ENCODE peak calls at places on chromosomes 7 and 10, in eight cellular contexts. W, V, A, Y, D, R, P and I are unnamed samples.

GRCh38 chr7:129343099-129343700 is 91.0 kb upstream of the STRIP2 start:
- DNase-seq in D (no peak), R (peak), A (no peak), P (peak), Y (no peak), V (no peak), W (no peak), I (no peak)

GRCh38 chr7:141409911-141410329 is 141.3 kb upstream of the AGK start:
- DNase-seq in R (no peak), P (no peak), W (no peak), D (no peak), Y (no peak), A (no peak), V (no peak), I (no peak)

GRCh38 chr10:51020175-51020574 is 54.1 kb upstream of the PRKG1 start:
- DNase-seq in Y (no peak), W (no peak), D (no peak), V (no peak), P (no peak), A (no peak), R (no peak), I (no peak)

GRCh38 chr10:11757452-11757819 is 15.3 kb downstream of the ECHDC3 start:
- DNase-seq in Y (no peak), V (peak), R (no peak), A (peak), P (peak), D (peak), W (peak), I (peak)

GRCh38 chr10:79905322-79906314 is 43.3 kb downstream of the SFTPD start:
- DNase-seq in A (no peak), D (no peak), V (no peak), Y (no peak), W (no peak), R (no peak), P (peak), I (no peak)

GRCh38 chr10:62817120-62817762 is 1.1 kb upstream of the EGR2 start:
- DNase-seq in W (peak), V (no peak), Y (peak), R (no peak), A (peak), P (peak), D (peak), I (no peak)

GRCh38 chr7:158065340-158065739 is 522.3 kb downstream of the PTPRN2 start:
- DNase-seq in D (no peak), A (no peak), R (no peak), V (no peak), P (no peak), Y (no peak), W (no peak), I (no peak)

GRCh38 chr7:36284470-36284869 is 105.2 kb upstream of the ANLN start:
- DNase-seq in P (no peak), Y (no peak), V (no peak), D (no peak), R (no peak), W (no peak), A (no peak), I (no peak)

GRCh38 chr10:113552014-113552413 is 839 bp upstream of the HABP2 start:
- DNase-seq in A (no peak), D (no peak), P (peak), W (no peak), R (no peak), V (no peak), Y (no peak), I (peak)

GRCh38 chr7:123674399-123675091 is 18.9 kb downstream of the LMOD2 start:
- DNase-seq in W (no peak), P (peak), A (no peak), V (no peak), Y (no peak), R (no peak), D (no peak), I (peak)
- H3K27ac ChIP-seq in W (peak), P (peak), A (peak), V (no peak), Y (no peak), R (no peak), D (peak), I (peak)

GRCh38 chr10:101941871-101942270 is 98.3 kb upstream of the KCNIP2 start:
- DNase-seq in V (no peak), P (no peak), Y (no peak), D (no peak), W (no peak), R (no peak), A (no peak), I (no peak)

GRCh38 chr10:101939273-101939635 is 95.7 kb upstream of the KCNIP2 start:
- DNase-seq in R (peak), D (no peak), A (no peak), V (no peak), W (no peak), Y (no peak), P (peak), I (peak)

GRCh38 chr10:101940916-101941315 is 97.3 kb upstream of the KCNIP2 start:
- DNase-seq in R (no peak), W (no peak), Y (no peak), A (no peak), P (peak), D (no peak), V (no peak), I (no peak)

GRCh38 chr10:101938316-101939272 is 95.0 kb upstream of the KCNIP2 start:
- DNase-seq in R (peak), D (no peak), V (peak), Y (no peak), P (peak), A (no peak), W (no peak), I (peak)

GRCh38 chr10:101939718-101940117 is 96.1 kb upstream of the KCNIP2 start:
- DNase-seq in Y (no peak), V (no peak), R (no peak), P (no peak), D (no peak), W (no peak), A (no peak), I (no peak)
- H3K27ac ChIP-seq in Y (no peak), V (peak), R (no peak), P (no peak), D (peak), W (peak), A (peak), I (peak)

DNA sequence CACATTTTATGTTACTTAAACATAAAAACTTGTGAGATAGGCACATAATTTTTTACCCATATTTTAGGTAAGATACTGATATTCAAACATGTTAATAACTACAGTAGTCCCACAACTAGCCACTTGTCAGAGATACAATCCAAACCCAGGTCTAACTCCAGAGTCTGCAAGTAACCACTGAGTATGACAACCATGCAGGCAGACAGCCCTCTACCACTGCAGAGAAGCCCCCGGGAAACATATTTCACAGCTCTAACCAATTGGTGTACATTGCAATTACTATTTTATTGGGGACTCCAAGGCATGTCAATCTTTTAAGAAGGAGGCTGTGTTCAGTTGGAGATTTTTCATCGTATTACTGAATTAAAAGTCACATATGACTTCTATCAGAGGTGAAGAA is 107.2 kb upstream of the FAM133B start:
- DNase-seq in W (no peak), P (no peak), R (peak), A (no peak), V (no peak), Y (no peak), D (no peak), I (no peak)
- H3K27ac ChIP-seq in W (peak), P (peak), R (peak), A (peak), V (peak), Y (no peak), D (no peak), I (no peak)

GRCh38 chr7:20408467-20408826 is 77.7 kb downstream of the ITGB8 start:
- DNase-seq in V (no peak), R (no peak), Y (no peak), P (peak), W (peak), A (peak), D (no peak), I (no peak)

GRCh38 chr7:20402297-20403230 is 71.9 kb downstream of the ITGB8 start:
- DNase-seq in Y (no peak), D (no peak), R (no peak), P (no peak), A (no peak), W (no peak), V (no peak), I (no peak)

GRCh38 chr7:20407585-20408466 is 77.1 kb downstream of the ITGB8 start:
- DNase-seq in P (peak), A (peak), W (peak), V (peak), R (no peak), D (no peak), Y (no peak), I (no peak)

GRCh38 chr7:20403356-20403755 is 72.7 kb downstream of the ITGB8 start:
- DNase-seq in Y (no peak), W (no peak), V (no peak), A (peak), R (no peak), D (peak), P (no peak), I (no peak)

DNA sequence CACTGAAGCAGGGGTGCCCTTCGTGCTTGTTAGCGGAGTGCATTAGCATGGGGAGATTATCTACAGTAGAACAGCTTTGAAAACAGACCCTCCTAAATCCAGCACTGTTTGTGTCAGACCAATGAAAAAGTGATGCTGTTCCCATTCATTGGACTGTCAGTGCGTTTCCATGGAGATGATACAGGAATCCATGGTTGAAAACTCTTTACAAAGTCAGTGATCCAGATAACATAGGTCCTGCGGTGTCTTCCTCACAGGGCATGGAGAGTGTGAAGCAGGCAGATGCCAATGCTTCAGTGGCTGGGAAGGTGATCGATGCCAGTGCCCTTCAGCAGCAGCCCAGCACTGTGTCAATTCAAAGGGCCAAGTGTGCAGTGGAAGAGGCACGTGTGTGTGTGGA is 73.7 kb downstream of the ITGB8 start:
- DNase-seq in A (no peak), V (no peak), D (no peak), P (no peak), R (no peak), Y (no peak), W (no peak), I (no peak)
- H3K27ac ChIP-seq in A (no peak), V (no peak), D (no peak), P (no peak), R (no peak), Y (no peak), W (no peak), I (no peak)